ENCODE peak calls at places on chromosome 4, in nine cellular contexts. B is HCT116, U is DND-41, C is GM23338, J is fibroblast of lung, P is HepG2, M is GM12878, S is MM.1S, R is GM23248. Y is an unnamed sample.

GRCh38 chr4:118993329-118993728 is 104.7 kb downstream of the SYNPO2 start:
- DNase-seq in J (no peak), B (no peak), C (no peak), M (no peak), U (no peak), S (no peak), P (no peak), R (no peak), Y (no peak)

GRCh38 chr4:59869559-59869958 is 1330.6 kb upstream of the ADGRL3 start:
- DNase-seq in M (no peak), B (no peak), S (no peak), P (no peak), C (no peak), J (no peak), U (no peak), R (no peak), Y (no peak)

GRCh38 chr4:2745981-2746806 is 9.9 kb downstream of the TNIP2 start:
- DNase-seq in P (no peak), M (peak; percentile 98), B (no peak), U (no peak), R (peak; percentile 76), C (no peak), J (peak; percentile 65), S (peak; percentile 94), Y (no peak)

GRCh38 chr4:82217986-82218715 is 155.6 kb downstream of the HNRNPD start:
- DNase-seq in M (no peak), U (no peak), R (peak; percentile 28), S (peak; percentile 16), C (peak; percentile 54), J (no peak), P (no peak), B (peak; percentile 10), Y (peak; percentile 19)

GRCh38 chr4:60482921-60483351 is 717.2 kb upstream of the ADGRL3 start:
- DNase-seq in U (no peak), S (no peak), J (no peak), M (no peak), R (no peak), B (no peak), C (no peak), P (no peak), Y (peak; percentile 33)

GRCh38 chr4:81648576-81649272 is 177.0 kb upstream of the RASGEF1B start:
- DNase-seq in U (peak; percentile 87), J (peak; percentile 55), S (peak; percentile 82), M (peak; percentile 23), P (no peak), C (no peak), B (no peak), R (no peak), Y (no peak)

GRCh38 chr4:150573534-150573933 is 8.4 kb upstream of the MAB21L2 start:
- DNase-seq in R (peak; percentile 55), C (no peak), J (peak; percentile 68), P (no peak), U (no peak), B (no peak), M (no peak), S (no peak), Y (no peak)

GRCh38 chr4:108683479-108683878 is 33.1 kb downstream of the OSTC start:
- DNase-seq in R (peak; percentile 65), J (peak; percentile 57), B (peak; percentile 15), M (no peak), P (peak; percentile 15), C (peak; percentile 60), U (no peak), S (peak; percentile 53), Y (peak; percentile 40)

GRCh38 chr4:16457944-16458343 is 231.7 kb upstream of the TAPT1 start:
- DNase-seq in M (no peak), U (no peak), P (no peak), J (peak; percentile 68), S (no peak), R (peak; percentile 54), B (no peak), C (no peak), Y (no peak)

GRCh38 chr4:150074064-150074463 is 4.2 kb upstream of the DCLK2 start:
- DNase-seq in P (no peak), C (no peak), J (no peak), R (no peak), B (no peak), U (no peak), S (no peak), M (no peak), Y (no peak)

GRCh38 chr4:3168029-3168428 is 80.9 kb upstream of the MSANTD1 start:
- DNase-seq in C (peak; percentile 30), M (peak; percentile 8), R (peak; percentile 59), U (no peak), S (no peak), J (peak; percentile 56), P (no peak), B (no peak), Y (no peak)

GRCh38 chr4:10611673-10612072 is 72.9 kb downstream of the CLNK start:
- DNase-seq in B (peak; percentile 65), M (no peak), R (peak; percentile 88), U (no peak), C (no peak), S (no peak), J (peak; percentile 93), P (no peak), Y (no peak)

GRCh38 chr4:139935911-139936310 is 218.1 kb downstream of the MAML3 start:
- DNase-seq in U (no peak), S (no peak), M (no peak), C (no peak), J (no peak), R (no peak), P (no peak), B (no peak), Y (no peak)

GRCh38 chr4:184363258-184363657 is 111.1 kb downstream of the IRF2 start:
- DNase-seq in C (no peak), S (no peak), U (no peak), M (no peak), B (no peak), P (no peak), J (no peak), R (no peak), Y (no peak)

GRCh38 chr4:53813991-53814390 is 222.7 kb upstream of the LNX1 start:
- DNase-seq in M (no peak), R (peak; percentile 1), U (no peak), C (no peak), J (no peak), P (no peak), S (no peak), B (no peak), Y (no peak)

DNA sequence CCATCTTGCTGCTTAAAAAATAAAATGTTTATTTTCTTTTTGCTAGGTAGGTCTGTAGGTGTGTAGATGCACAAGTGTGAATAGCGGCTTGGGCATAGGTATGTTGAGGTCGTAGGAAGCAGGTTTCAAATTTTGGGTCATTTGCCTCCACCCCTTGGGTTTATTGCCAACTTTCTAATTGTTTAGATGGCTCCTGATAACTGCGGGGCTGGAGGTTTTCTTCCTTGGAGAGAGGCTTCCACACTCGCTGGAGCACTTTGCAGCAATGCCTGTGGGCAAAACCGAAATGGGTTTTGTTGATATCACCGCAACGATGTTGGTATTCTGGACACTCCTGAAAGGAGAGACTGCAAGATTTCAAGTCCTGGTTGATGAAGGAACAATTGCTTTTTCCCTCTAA is 3.9 kb upstream of the POU4F2 start:
- DNase-seq in B (no peak), P (no peak), C (no peak), U (no peak), J (no peak), R (no peak), M (no peak), S (no peak), Y (no peak)
- TF ChIP-seq EZH2 in B (no peak), P (no peak), C (peak; percentile 63), U (no peak), J (no peak), R (no peak), M (no peak), S (no peak), Y (no peak)

GRCh38 chr4:85512446-85513205 is 37.7 kb downstream of the ARHGAP24 start:
- DNase-seq in C (no peak), U (no peak), P (no peak), R (peak; percentile 30), B (no peak), S (no peak), M (no peak), J (no peak), Y (no peak)
- H3K79me2 ChIP-seq in C (no peaks in the 10 kb centered on the region), U (no peaks in the 10 kb centered on the region), P (no peaks in the 10 kb centered on the region), R (peaks cover 15% of the 10 kb centered on the region), B (no peaks in the 10 kb centered on the region), S (no peaks in the 10 kb centered on the region), M (no peaks in the 10 kb centered on the region), J (no peaks in the 10 kb centered on the region), Y (no peaks in the 10 kb centered on the region)

DNA sequence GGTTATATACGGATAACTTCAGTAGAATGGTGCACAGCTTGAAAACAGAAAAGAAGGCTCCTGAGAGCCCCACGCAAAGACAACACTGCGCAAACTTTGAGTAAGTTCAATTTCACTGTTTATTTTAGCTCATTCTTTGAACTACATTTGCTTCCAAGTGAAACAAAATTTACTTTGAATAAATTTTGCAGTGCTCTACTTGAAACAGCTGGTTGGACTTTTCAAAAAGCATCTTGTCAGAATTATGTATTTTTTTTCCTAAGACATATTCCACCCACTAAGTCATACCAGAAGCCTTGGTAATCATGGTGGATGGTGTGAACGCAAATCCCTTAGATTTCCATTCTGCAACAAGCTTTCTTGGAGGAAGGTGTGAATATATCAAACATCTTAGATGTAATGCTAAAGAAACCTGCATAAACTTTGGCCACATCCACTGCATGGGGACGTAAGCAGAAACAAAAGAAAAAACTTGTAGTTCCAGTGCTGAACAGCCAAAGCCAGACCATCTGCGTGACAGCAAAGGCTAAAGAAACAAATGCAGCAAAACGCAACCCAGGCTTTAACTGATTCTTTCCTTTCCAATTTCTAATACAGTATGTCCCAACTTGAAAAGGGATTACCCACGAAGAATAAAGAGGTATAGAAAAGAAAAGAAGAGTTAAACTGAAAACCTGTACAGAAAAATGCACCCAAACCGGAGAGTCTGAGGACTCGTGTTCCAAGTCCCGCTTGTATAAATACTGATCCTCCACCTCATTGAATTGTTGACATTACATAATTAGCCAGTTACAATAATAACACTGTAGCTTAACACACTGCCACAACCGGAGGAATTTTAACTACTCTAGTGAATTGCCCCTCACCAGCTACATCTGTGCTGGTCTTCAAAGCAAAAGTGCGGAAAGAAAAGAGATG is 90.9 kb downstream of the SH3RF1 start:
- DNase-seq in C (no peak), B (no peak), M (no peak), R (peak; percentile 48), S (no peak), U (no peak), P (no peak), J (peak; percentile 53), Y (no peak)
- H3K27ac ChIP-seq in C (peak overlapping the region; percentile 22), B (no peak overlapping the region), M (no peak overlapping the region), R (peak overlapping the region; percentile 20), S (no peak overlapping the region), U (no peak overlapping the region), P (no peak overlapping the region), J (no peak overlapping the region), Y (peak overlapping the region; percentile 40)

DNA sequence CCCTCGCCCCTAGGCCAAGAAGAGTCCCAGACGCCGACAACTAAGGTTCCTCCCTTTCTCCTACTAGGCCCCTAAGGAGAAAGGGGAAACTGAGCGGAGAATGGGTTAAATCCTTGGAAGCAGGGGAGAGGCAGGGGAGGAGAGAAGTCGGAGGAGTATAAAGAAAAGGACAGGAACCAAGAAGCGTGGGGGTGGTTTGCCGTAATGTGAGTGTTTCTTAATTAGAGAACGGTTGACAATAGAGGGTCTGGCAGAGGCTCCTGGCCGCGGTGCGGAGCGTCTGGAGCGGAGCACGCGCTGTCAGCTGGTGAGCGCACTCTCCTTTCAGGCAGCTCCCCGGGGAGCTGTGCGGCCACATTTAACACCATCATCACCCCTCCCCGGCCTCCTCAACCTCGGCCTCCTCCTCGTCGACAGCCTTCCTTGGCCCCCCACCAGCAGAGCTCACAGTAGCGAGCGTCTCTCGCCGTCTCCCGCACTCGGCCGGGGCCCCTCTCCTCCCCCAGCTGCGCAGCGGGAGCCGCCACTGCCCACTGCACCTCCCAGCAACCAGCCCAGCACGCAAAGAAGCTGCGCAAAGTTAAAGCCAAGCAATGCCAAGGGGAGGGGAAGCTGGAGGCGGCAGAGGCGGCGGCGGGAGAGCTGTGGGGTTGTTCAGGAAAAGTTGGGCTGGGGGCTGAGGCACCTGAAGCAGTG is 6.0 kb downstream of the ATOH1 start:
- DNase-seq in U (no peak), B (no peak), P (no peak), J (no peak), C (peak; percentile 77), R (no peak), S (no peak), M (no peak), Y (peak; percentile 88)
- TF ChIP-seq EZH2 in U (no peak), B (no peak), P (no peak), J (no peak), C (peak; percentile 76), R (no peak), S (no peak), M (no peak), Y (peak; percentile 55)

Y was measured in neural progenitor cell.